ENCODE peak calls at places on chromosome 22, in nine cellular contexts. H, N, M, I, B, Z, S, F and D are unnamed samples. For H3K4me1, the result is how much of the 10 kb centered on the place peaks cover.

GRCh38 chr22:28139993-28140392 is 220.9 kb upstream of the PITPNB start:
- DNase-seq in Z (no peak), M (no peak), B (peak), H (peak), F (no peak), S (no peak), N (no peak), I (peak), D (no peak)

GRCh38 chr22:37752189-37753061 is 55.3 kb upstream of the GCAT start:
- DNase-seq in F (peak), B (peak), Z (peak), I (peak), H (peak), M (peak), S (peak), N (peak), D (peak)

GRCh38 chr22:49933236-49933921 is 14.9 kb downstream of the CRELD2 start:
- DNase-seq in H (no peak), B (no peak), M (no peak), Z (peak), F (peak), N (peak), I (no peak), S (peak), D (no peak)

GRCh38 chr22:24728790-24729637 is 45.5 kb downstream of the PIWIL3 start:
- DNase-seq in I (peak), S (no peak), F (peak), B (peak), N (peak), M (no peak), Z (no peak), H (no peak), D (no peak)

GRCh38 chr22:37817705-37818311 is 5.4 kb upstream of the GALR3 start:
- DNase-seq in F (peak), Z (peak), I (peak), S (peak), B (peak), N (peak), M (no peak), H (peak), D (peak)

GRCh38 chr22:50157976-50158375 is 12.6 kb upstream of the PANX2 start:
- DNase-seq in S (no peak), H (peak), I (no peak), N (no peak), Z (no peak), F (peak), B (no peak), M (no peak), D (no peak)

GRCh38 chr22:46380581-46380980 is 45.1 kb downstream of the TRMU start:
- DNase-seq in N (no peak), M (no peak), H (no peak), I (no peak), Z (no peak), F (no peak), S (no peak), B (no peak), D (no peak)

GRCh38 chr22:24450600-24450999 is 23.2 kb downstream of the ADORA2A start:
- DNase-seq in N (no peak), I (no peak), M (no peak), S (no peak), F (peak), H (no peak), B (no peak), Z (no peak), D (peak)

GRCh38 chr22:30572840-30573593 is 1.4 kb downstream of the GAL3ST1 start:
- DNase-seq in I (no peak), S (no peak), N (no peak), Z (peak), H (peak), B (no peak), M (no peak), F (no peak), D (no peak)

GRCh38 chr22:29022101-29022817 is 39.4 kb downstream of the C22orf31 start:
- DNase-seq in H (no peak), N (no peak), Z (no peak), M (no peak), S (no peak), I (no peak), F (no peak), B (no peak), D (no peak)

GRCh38 chr22:50206599-50206998 is 5.8 kb downstream of the SELENOO start:
- DNase-seq in S (peak), H (peak), B (peak), N (peak), F (no peak), M (no peak), Z (no peak), I (peak), D (no peak)

GRCh38 chr22:27919943-27920755 is 1.1 kb upstream of the PITPNB start:
- DNase-seq in F (peak), Z (peak), M (no peak), S (peak), I (peak), H (peak), N (peak), B (peak), D (peak)

GRCh38 chr22:23772315-23773246 is at the start of gene MMP11:
- DNase-seq in Z (no peak), M (no peak), S (peak), I (no peak), N (peak), B (no peak), F (peak), H (peak), D (peak)

GRCh38 chr22:19853879-19854777 is 546 bp downstream of the GNB1L start:
- DNase-seq in F (no peak), M (no peak), S (no peak), H (peak), Z (no peak), N (no peak), B (no peak), I (peak), D (peak)

GRCh38 chr22:19857382-19857781 is 2.7 kb upstream of the GNB1L start:
- DNase-seq in M (no peak), H (no peak), Z (no peak), I (no peak), B (no peak), S (no peak), N (no peak), F (no peak), D (no peak)

GRCh38 chr22:19853058-19853878 is 1.4 kb downstream of the GNB1L start:
- DNase-seq in H (peak), S (peak), I (no peak), Z (no peak), N (no peak), M (no peak), B (no peak), F (no peak), D (no peak)

GRCh38 chr22:19854778-19855503 is at the start of the genes GNB1L and RTL10:
- DNase-seq in Z (peak), I (peak), H (peak), B (peak), S (peak), F (peak), N (peak), M (peak), D (peak)

GRCh38 chr22:19855504-19856409 is 1.1 kb upstream of the GNB1L start:
- DNase-seq in M (no peak), S (peak), F (peak), H (peak), N (peak), Z (peak), I (peak), B (peak), D (peak)
- H3K4me1 ChIP-seq in M (under half), S (under half), F (under half), H (under half), N (under half), Z (under half), I (under half), B (under half), D (under half)

DNA sequence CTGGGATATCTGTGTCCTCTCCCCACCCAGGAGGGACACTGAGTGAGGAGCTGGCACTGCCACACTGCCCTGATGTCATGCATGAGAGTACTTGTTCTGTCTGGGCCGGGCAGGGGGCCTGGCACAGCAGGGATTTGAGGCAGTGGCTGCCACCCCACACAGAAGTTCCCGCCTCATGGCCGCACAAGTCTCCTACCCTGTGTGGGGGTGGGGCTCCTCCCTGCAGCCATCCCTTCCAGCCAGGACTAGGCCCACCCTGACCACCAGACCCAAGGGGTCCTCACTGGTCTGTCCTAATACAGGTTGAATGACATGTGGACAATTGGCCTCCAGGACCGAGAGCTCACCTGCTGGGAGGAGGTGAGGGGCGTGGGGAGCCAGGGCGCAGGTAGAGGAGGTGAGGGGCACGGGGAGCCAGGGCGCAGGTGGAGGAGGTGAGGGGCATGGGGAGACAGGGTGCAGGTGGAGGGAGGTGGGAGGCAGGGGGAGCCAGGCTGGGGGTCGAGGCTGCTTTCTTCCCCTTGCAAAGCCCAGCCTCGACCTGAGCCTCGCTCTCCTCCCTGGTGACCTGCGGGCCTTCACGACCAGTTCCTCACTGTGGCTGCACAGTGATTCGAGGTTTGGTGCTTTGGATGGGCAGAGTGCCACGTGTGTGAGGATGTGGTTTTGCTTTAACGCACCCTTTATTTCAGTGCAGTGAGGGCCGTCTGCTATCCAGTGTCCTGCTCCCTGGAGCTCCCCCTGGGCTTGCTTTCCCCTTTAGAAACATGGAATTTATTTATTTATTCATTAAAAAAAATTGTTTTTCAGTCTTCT is 7.4 kb downstream of the LZTR1 start:
- DNase-seq in H (peak), S (no peak), M (no peak), Z (no peak), N (no peak), B (peak), I (no peak), F (no peak), D (no peak)
- TF ChIP-seq CTCF in H (no peak), S (no peak), M (no peak), Z (no peak), N (no peak), B (no peak), I (no peak), F (no peak), D (no peak)

GRCh38 chr22:44731357-44731970 is 20.9 kb upstream of the ARHGAP8 start:
- DNase-seq in B (no peak), H (no peak), Z (no peak), M (no peak), S (no peak), N (no peak), F (no peak), I (no peak), D (no peak)

GRCh38 chr22:44730490-44731356 is 21.7 kb upstream of the ARHGAP8 start:
- DNase-seq in N (no peak), F (no peak), S (no peak), Z (no peak), B (no peak), I (no peak), H (peak), M (no peak), D (no peak)

GRCh38 chr22:44732661-44733060 is 19.7 kb upstream of the ARHGAP8 start:
- DNase-seq in S (no peak), B (no peak), F (no peak), Z (no peak), M (no peak), H (peak), N (no peak), I (no peak), D (no peak)

GRCh38 chr22:44733426-44734106 is 18.8 kb upstream of the ARHGAP8 start:
- DNase-seq in B (no peak), S (no peak), H (peak), M (no peak), I (no peak), Z (no peak), F (no peak), N (no peak), D (no peak)

DNA sequence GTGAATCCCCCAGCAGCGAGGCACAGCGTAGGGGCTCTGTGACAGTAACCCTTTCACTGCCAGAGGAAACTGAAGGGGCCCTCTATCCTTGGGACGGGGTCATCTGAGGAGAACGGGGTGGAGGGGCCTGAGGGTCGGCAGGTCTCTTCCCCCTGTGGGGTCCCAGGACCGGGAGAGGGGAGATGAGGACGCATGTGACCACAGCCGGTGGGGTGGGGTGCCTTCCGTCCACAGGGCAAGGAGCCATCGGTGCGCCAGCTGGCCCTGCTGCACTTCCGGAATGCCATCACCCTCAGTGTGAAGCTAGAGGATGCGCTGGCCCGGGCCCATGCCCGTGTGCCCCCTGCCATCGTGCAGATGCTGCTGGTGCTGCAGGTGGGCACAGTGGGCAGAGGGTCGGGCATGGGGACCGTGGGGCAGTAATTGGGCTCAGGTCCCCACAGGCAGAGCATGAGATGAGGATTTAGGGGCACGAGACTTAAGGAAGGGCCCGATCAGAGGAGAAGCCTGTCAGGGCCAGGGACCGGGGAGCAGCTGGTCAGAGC is 20.3 kb upstream of the ARHGAP8 start:
- DNase-seq in I (no peak), H (peak), B (no peak), F (no peak), Z (no peak), S (no peak), M (no peak), N (no peak), D (no peak)
- H3K4me3 ChIP-seq in I (no peak), H (no peak), B (no peak), F (no peak), Z (no peak), S (no peak), M (no peak), N (no peak), D (no peak)

GRCh38 chr22:22738959-22739585 is 94.7 kb downstream of the GGTLC2 start:
- DNase-seq in S (no peak), N (no peak), H (no peak), I (no peak), B (no peak), F (no peak), Z (no peak), M (no peak), D (no peak)
- H3K4me1 ChIP-seq in S (under half), N (under half), H (under half), I (under half), B (under half), F (under half), Z (under half), M (under half), D (under half)